ENCODE peak calls at places on chromosome 11, in six cellular contexts. C is brain microvascular endothelial cell, E is fibroblast of pulmonary artery, B is gastrocnemius medialis, G is adrenal gland, T is left ventricle myocardium inferior. N is an unnamed sample.

GRCh38 chr11:46615756-46616155 is 1.3 kb downstream of the HARBI1 start:
- DNase-seq in C (peak; percentile 16), E (no peak), B (no peak), G (no peak), T (no peak), N (peak; percentile 45)

GRCh38 chr11:94747136-94748110 is 20.7 kb upstream of the AMOTL1 start:
- DNase-seq in C (no peak), E (no peak), B (no peak), G (no peak), T (no peak), N (peak; percentile 70)

GRCh38 chr11:35526370-35526792 is 965 bp upstream of the PAMR1 start:
- DNase-seq in C (peak; percentile 73), E (no peak), B (no peak), G (no peak), T (no peak), N (peak; percentile 91)

GRCh38 chr11:121137005-121137404 is 36.0 kb downstream of the TECTA start:
- DNase-seq in C (no peak), E (no peak), B (no peak), G (no peak), T (no peak), N (no peak)

GRCh38 chr11:12157241-12157661 is 46.9 kb downstream of the MICAL2 start:
- DNase-seq in C (no peak), E (peak; percentile 74), B (no peak), G (no peak), T (no peak), N (peak; percentile 69)

GRCh38 chr11:134557571-134558257 is 145.7 kb upstream of the B3GAT1 start:
- DNase-seq in C (no peak), E (no peak), B (no peak), G (no peak), T (no peak), N (no peak)

GRCh38 chr11:37788141-37788877 is 1190.3 kb upstream of the RAG2 start:
- DNase-seq in C (peak; percentile 95), E (peak; percentile 95), B (no peak), G (no peak), T (no peak), N (peak; percentile 72)

GRCh38 chr11:73274722-73275380 is 2.7 kb downstream of the P2RY6 start:
- DNase-seq in C (no peak), E (no peak), B (no peak), G (no peak), T (no peak), N (no peak)

GRCh38 chr11:9760180-9760550 is 96.3 kb downstream of the SWAP70 start:
- DNase-seq in C (peak; percentile 88), E (peak; percentile 93), B (peak; percentile 72), G (peak; percentile 63), T (peak; percentile 95), N (peak; percentile 87)

GRCh38 chr11:71301046-71301857 is 48.9 kb upstream of the SHANK2 start:
- DNase-seq in C (no peak), E (no peak), B (no peak), G (no peak), T (no peak), N (no peak)

GRCh38 chr11:80350541-80350940 is 909.7 kb upstream of the TENM4 start:
- DNase-seq in C (no peak), E (no peak), B (no peak), G (no peak), T (no peak), N (no peak)

GRCh38 chr11:8947230-8947943 is 4.6 kb upstream of the ASCL3 start:
- DNase-seq in C (no peak), E (no peak), B (no peak), G (no peak), T (no peak), N (no peak)

GRCh38 chr11:31355131-31355530 is 14.4 kb downstream of the DCDC1 start:
- DNase-seq in C (no peak), E (peak; percentile 58), B (peak; percentile 7), G (no peak), T (no peak), N (no peak)

GRCh38 chr11:134538793-134539192 is 126.8 kb upstream of the B3GAT1 start:
- DNase-seq in C (no peak), E (no peak), B (no peak), G (no peak), T (no peak), N (no peak)

GRCh38 chr11:30333405-30333804 is 10.5 kb downstream of the ARL14EP start:
- DNase-seq in C (no peak), E (peak; percentile 37), B (no peak), G (no peak), T (no peak), N (peak; percentile 6)
- TF ChIP-seq CTCF in C (peak; percentile 70), E (peak; percentile 65), B (no peak), G (peak; percentile 49), T (peak; percentile 59), N (peak; percentile 72)

GRCh38 chr11:92306966-92307504 is 82.4 kb downstream of the FAT3 start:
- DNase-seq in C (no peak), E (peak; percentile 16), B (no peak), G (no peak), T (no peak), N (no peak)

GRCh38 chr11:92316410-92316809 is 91.8 kb downstream of the FAT3 start:
- DNase-seq in C (no peak), E (no peak), B (no peak), G (no peak), T (no peak), N (no peak)

GRCh38 chr11:92314499-92314898 is 89.9 kb downstream of the FAT3 start:
- DNase-seq in C (no peak), E (peak; percentile 32), B (no peak), G (no peak), T (no peak), N (no peak)

GRCh38 chr11:92308366-92308765 is 83.7 kb downstream of the FAT3 start:
- DNase-seq in C (no peak), E (no peak), B (no peak), G (no peak), T (no peak), N (no peak)

GRCh38 chr11:92311616-92312449 is 87.2 kb downstream of the FAT3 start:
- DNase-seq in C (no peak), E (peak; percentile 52), B (no peak), G (no peak), T (no peak), N (peak; percentile 27)
- TF ChIP-seq CTCF in C (peak; percentile 47), E (no peak), B (no peak), G (no peak), T (no peak), N (peak; percentile 50)

GRCh38 chr11:1150769-1151365 is 6.9 kb upstream of the MUC5AC start:
- DNase-seq in C (peak; percentile 62), E (peak; percentile 81), B (no peak), G (peak; percentile 16), T (peak; percentile 8), N (no peak)

GRCh38 chr11:1151366-1152315 is 6.1 kb upstream of the MUC5AC start:
- DNase-seq in C (no peak), E (no peak), B (no peak), G (no peak), T (no peak), N (no peak)

GRCh38 chr11:1153951-1154487 is 3.7 kb upstream of the MUC5AC start:
- DNase-seq in C (peak; percentile 88), E (peak; percentile 91), B (no peak), G (peak; percentile 96), T (no peak), N (peak; percentile 96)

GRCh38 chr11:1153105-1153950 is 4.4 kb upstream of the MUC5AC start:
- DNase-seq in C (no peak), E (no peak), B (no peak), G (no peak), T (no peak), N (no peak)

GRCh38 chr11:1152316-1153104 is 5.2 kb upstream of the MUC5AC start:
- DNase-seq in C (peak; percentile 65), E (peak; percentile 17), B (no peak), G (no peak), T (no peak), N (no peak)
- TF ChIP-seq CTCF in C (peak; percentile 39), E (no peak), B (no peak), G (no peak), T (no peak), N (peak; percentile 23)

GRCh38 chr11:120013325-120014250 is 124.3 kb downstream of the TRIM29 start:
- DNase-seq in C (no peak), E (peak; percentile 31), B (no peak), G (peak; percentile 34), T (peak; percentile 44), N (peak; percentile 9)
- TF ChIP-seq CTCF in C (peak; percentile 84), E (peak; percentile 62), B (peak; percentile 53), G (peak; percentile 57), T (peak; percentile 80), N (peak; percentile 78)

DNA sequence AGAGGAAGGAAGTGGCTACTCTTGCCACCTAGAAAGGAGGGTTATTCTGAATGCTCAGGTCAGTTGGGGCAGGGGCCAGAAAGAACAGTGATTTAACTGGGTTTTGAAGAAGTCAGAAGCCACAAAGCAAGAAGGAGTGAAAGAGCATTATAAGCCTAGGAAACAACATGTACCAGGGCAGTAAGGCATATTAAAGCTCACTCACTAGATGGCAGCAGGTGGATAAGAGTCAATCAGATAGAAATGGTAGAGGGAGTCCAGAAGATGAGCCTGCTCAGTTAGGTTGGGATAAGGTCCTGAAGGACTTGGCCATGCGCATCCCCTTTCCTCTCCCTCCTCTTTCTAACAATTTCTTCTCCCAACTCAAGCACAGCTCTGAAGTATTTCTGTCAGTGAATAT is 22.0 kb upstream of the PATE1 start:
- DNase-seq in C (peak; percentile 16), E (peak; percentile 49), B (no peak), G (no peak), T (no peak), N (peak; percentile 15)
- TF ChIP-seq CTCF in C (peak; percentile 17), E (peak; percentile 47), B (no peak), G (no peak), T (no peak), N (peak; percentile 43)